ENCODE peak calls at places on chromosomes 13 and 19, in ten cellular contexts. One of them, this sample, is unnamed. For H3K36me3, the result is how much of the 10 kb centered on the place peaks cover.

GRCh38 chr13:34654203-34654602 is 287.9 kb upstream of the NBEA start:
- DNase-seq in transverse colon: no peak
- DNase-seq in IMR-90: no peak
- DNase-seq in mammary epithelial cell: peak
- DNase-seq in aorta: no peak
- DNase-seq in tibial nerve: no peak
- DNase-seq in hepatocyte: no peak
- DNase-seq in bronchial epithelial cell: no peak
- DNase-seq in brain microvascular endothelial cell: no peak
- DNase-seq in SJSA1: no peak
- DNase-seq in this sample: no peak

GRCh38 chr13:98959299-98959698 is 18.6 kb downstream of the DOCK9 start:
- DNase-seq in transverse colon: peak
- DNase-seq in IMR-90: no peak
- DNase-seq in mammary epithelial cell: no peak
- DNase-seq in aorta: no peak
- DNase-seq in tibial nerve: no peak
- DNase-seq in hepatocyte: no peak
- DNase-seq in bronchial epithelial cell: no peak
- DNase-seq in brain microvascular endothelial cell: no peak
- DNase-seq in SJSA1: no peak
- DNase-seq in this sample: no peak

GRCh38 chr19:20611866-20612265 is 46.3 kb upstream of the ZNF737 start:
- DNase-seq in transverse colon: no peak
- DNase-seq in IMR-90: no peak
- DNase-seq in mammary epithelial cell: no peak
- DNase-seq in aorta: no peak
- DNase-seq in tibial nerve: no peak
- DNase-seq in hepatocyte: no peak
- DNase-seq in bronchial epithelial cell: no peak
- DNase-seq in brain microvascular endothelial cell: no peak
- DNase-seq in SJSA1: no peak
- DNase-seq in this sample: no peak

GRCh38 chr19:57888494-57889231 is at the start of gene ZNF814:
- DNase-seq in transverse colon: peak
- DNase-seq in IMR-90: peak
- DNase-seq in mammary epithelial cell: peak
- DNase-seq in aorta: peak
- DNase-seq in tibial nerve: peak
- DNase-seq in hepatocyte: peak
- DNase-seq in bronchial epithelial cell: peak
- DNase-seq in brain microvascular endothelial cell: peak
- DNase-seq in SJSA1: no peak
- DNase-seq in this sample: peak

GRCh38 chr19:47429140-47429793 is 9.9 kb upstream of the MEIS3 start:
- DNase-seq in transverse colon: no peak
- DNase-seq in IMR-90: no peak
- DNase-seq in mammary epithelial cell: no peak
- DNase-seq in aorta: no peak
- DNase-seq in tibial nerve: no peak
- DNase-seq in hepatocyte: no peak
- DNase-seq in bronchial epithelial cell: no peak
- DNase-seq in brain microvascular endothelial cell: no peak
- DNase-seq in SJSA1: no peak
- DNase-seq in this sample: no peak

GRCh38 chr13:105266615-105267014 is 1268.8 kb downstream of the EFNB2 start:
- DNase-seq in transverse colon: no peak
- DNase-seq in IMR-90: no peak
- DNase-seq in mammary epithelial cell: no peak
- DNase-seq in aorta: no peak
- DNase-seq in tibial nerve: no peak
- DNase-seq in hepatocyte: no peak
- DNase-seq in bronchial epithelial cell: no peak
- DNase-seq in brain microvascular endothelial cell: no peak
- DNase-seq in SJSA1: no peak
- DNase-seq in this sample: no peak

GRCh38 chr19:31979362-31979761 is 366.0 kb upstream of the ZNF507 start:
- DNase-seq in transverse colon: no peak
- DNase-seq in IMR-90: no peak
- DNase-seq in mammary epithelial cell: no peak
- DNase-seq in aorta: no peak
- DNase-seq in tibial nerve: no peak
- DNase-seq in hepatocyte: no peak
- DNase-seq in bronchial epithelial cell: no peak
- DNase-seq in brain microvascular endothelial cell: no peak
- DNase-seq in SJSA1: no peak
- DNase-seq in this sample: no peak

GRCh38 chr19:6278740-6279619 is 795 bp downstream of the MLLT1 start:
- DNase-seq in transverse colon: no peak
- DNase-seq in IMR-90: no peak
- DNase-seq in mammary epithelial cell: no peak
- DNase-seq in aorta: no peak
- DNase-seq in tibial nerve: no peak
- DNase-seq in hepatocyte: peak
- DNase-seq in bronchial epithelial cell: no peak
- DNase-seq in brain microvascular endothelial cell: no peak
- DNase-seq in SJSA1: peak
- DNase-seq in this sample: no peak

GRCh38 chr19:10085641-10086031 is 481 bp upstream of the SHFL start:
- DNase-seq in transverse colon: no peak
- DNase-seq in IMR-90: no peak
- DNase-seq in mammary epithelial cell: no peak
- DNase-seq in aorta: no peak
- DNase-seq in tibial nerve: no peak
- DNase-seq in hepatocyte: no peak
- DNase-seq in bronchial epithelial cell: no peak
- DNase-seq in brain microvascular endothelial cell: no peak
- DNase-seq in SJSA1: no peak
- DNase-seq in this sample: peak

GRCh38 chr13:84651288-84651687 is 769.0 kb upstream of the SLITRK1 start:
- DNase-seq in transverse colon: no peak
- DNase-seq in IMR-90: peak
- DNase-seq in mammary epithelial cell: peak
- DNase-seq in aorta: no peak
- DNase-seq in tibial nerve: no peak
- DNase-seq in hepatocyte: peak
- DNase-seq in bronchial epithelial cell: peak
- DNase-seq in brain microvascular endothelial cell: peak
- DNase-seq in SJSA1: peak
- DNase-seq in this sample: no peak

GRCh38 chr19:42487025-42487797 is 41.1 kb downstream of the CEACAM1 start:
- DNase-seq in transverse colon: no peak
- DNase-seq in IMR-90: no peak
- DNase-seq in mammary epithelial cell: no peak
- DNase-seq in aorta: no peak
- DNase-seq in tibial nerve: no peak
- DNase-seq in hepatocyte: no peak
- DNase-seq in bronchial epithelial cell: no peak
- DNase-seq in brain microvascular endothelial cell: no peak
- DNase-seq in SJSA1: no peak
- DNase-seq in this sample: no peak

GRCh38 chr13:112255550-112256120 is 120.5 kb upstream of the SPACA7 start:
- DNase-seq in transverse colon: no peak
- DNase-seq in IMR-90: no peak
- DNase-seq in mammary epithelial cell: no peak
- DNase-seq in aorta: no peak
- DNase-seq in tibial nerve: no peak
- DNase-seq in hepatocyte: no peak
- DNase-seq in bronchial epithelial cell: no peak
- DNase-seq in brain microvascular endothelial cell: no peak
- DNase-seq in SJSA1: no peak
- DNase-seq in this sample: no peak

GRCh38 chr13:77952737-77953136 is 34.1 kb upstream of the EDNRB start:
- DNase-seq in transverse colon: no peak
- DNase-seq in IMR-90: no peak
- DNase-seq in mammary epithelial cell: no peak
- DNase-seq in aorta: no peak
- DNase-seq in tibial nerve: no peak
- DNase-seq in hepatocyte: no peak
- DNase-seq in bronchial epithelial cell: no peak
- DNase-seq in brain microvascular endothelial cell: no peak
- DNase-seq in SJSA1: no peak
- DNase-seq in this sample: no peak

GRCh38 chr13:30338952-30339351 is 31.6 kb upstream of the KATNAL1 start:
- DNase-seq in transverse colon: no peak
- DNase-seq in IMR-90: no peak
- DNase-seq in mammary epithelial cell: no peak
- DNase-seq in aorta: no peak
- DNase-seq in tibial nerve: no peak
- DNase-seq in hepatocyte: no peak
- DNase-seq in bronchial epithelial cell: no peak
- DNase-seq in brain microvascular endothelial cell: no peak
- DNase-seq in SJSA1: no peak
- DNase-seq in this sample: no peak

GRCh38 chr19:49335071-49335783 is at the start of gene CD37:
- DNase-seq in transverse colon: peak
- DNase-seq in IMR-90: no peak
- DNase-seq in mammary epithelial cell: no peak
- DNase-seq in aorta: peak
- DNase-seq in tibial nerve: no peak
- DNase-seq in hepatocyte: no peak
- DNase-seq in bronchial epithelial cell: no peak
- DNase-seq in brain microvascular endothelial cell: no peak
- DNase-seq in SJSA1: no peak
- DNase-seq in this sample: no peak

GRCh38 chr13:36072127-36072526 is 59.1 kb downstream of the DCLK1 start:
- DNase-seq in transverse colon: no peak
- DNase-seq in IMR-90: no peak
- DNase-seq in mammary epithelial cell: no peak
- DNase-seq in aorta: no peak
- DNase-seq in tibial nerve: no peak
- DNase-seq in hepatocyte: no peak
- DNase-seq in bronchial epithelial cell: no peak
- DNase-seq in brain microvascular endothelial cell: no peak
- DNase-seq in SJSA1: no peak
- DNase-seq in this sample: no peak

GRCh38 chr19:49689133-49690072 is at the start of gene ADM5:
- DNase-seq in transverse colon: peak
- DNase-seq in IMR-90: no peak
- DNase-seq in mammary epithelial cell: no peak
- DNase-seq in aorta: no peak
- DNase-seq in tibial nerve: no peak
- DNase-seq in hepatocyte: peak
- DNase-seq in bronchial epithelial cell: peak
- DNase-seq in brain microvascular endothelial cell: no peak
- DNase-seq in SJSA1: no peak
- DNase-seq in this sample: no peak

GRCh38 chr19:40342644-40343311 is 5.4 kb downstream of the C19orf47 start:
- DNase-seq in transverse colon: no peak
- DNase-seq in IMR-90: no peak
- DNase-seq in mammary epithelial cell: no peak
- DNase-seq in aorta: no peak
- DNase-seq in tibial nerve: no peak
- DNase-seq in hepatocyte: no peak
- DNase-seq in bronchial epithelial cell: no peak
- DNase-seq in brain microvascular endothelial cell: no peak
- DNase-seq in SJSA1: no peak
- DNase-seq in this sample: no peak
- H3K36me3 ChIP-seq in transverse colon: under half
- H3K36me3 ChIP-seq in IMR-90: under half
- H3K36me3 ChIP-seq in mammary epithelial cell: under half
- H3K36me3 ChIP-seq in aorta: under half
- H3K36me3 ChIP-seq in tibial nerve: under half
- H3K36me3 ChIP-seq in hepatocyte: under half
- H3K36me3 ChIP-seq in bronchial epithelial cell: under half
- H3K36me3 ChIP-seq in brain microvascular endothelial cell: under half
- H3K36me3 ChIP-seq in SJSA1: under half
- H3K36me3 ChIP-seq in this sample: under half

GRCh38 chr19:14556662-14557188 is 15.1 kb downstream of the NDUFB7 start:
- DNase-seq in transverse colon: peak
- DNase-seq in IMR-90: peak
- DNase-seq in mammary epithelial cell: peak
- DNase-seq in aorta: peak
- DNase-seq in tibial nerve: peak
- DNase-seq in hepatocyte: peak
- DNase-seq in bronchial epithelial cell: peak
- DNase-seq in brain microvascular endothelial cell: peak
- DNase-seq in SJSA1: peak
- DNase-seq in this sample: peak
- H3K4me3 ChIP-seq in transverse colon: no peak
- H3K4me3 ChIP-seq in IMR-90: no peak
- H3K4me3 ChIP-seq in mammary epithelial cell: no peak
- H3K4me3 ChIP-seq in aorta: no peak
- H3K4me3 ChIP-seq in tibial nerve: no peak
- H3K4me3 ChIP-seq in hepatocyte: no peak
- H3K4me3 ChIP-seq in bronchial epithelial cell: no peak
- H3K4me3 ChIP-seq in brain microvascular endothelial cell: peak
- H3K4me3 ChIP-seq in SJSA1: no peak
- H3K4me3 ChIP-seq in this sample: no peak

GRCh38 chr19:56295531-56296455 is 18.8 kb downstream of the ZSCAN5A start:
- DNase-seq in transverse colon: no peak
- DNase-seq in IMR-90: no peak
- DNase-seq in mammary epithelial cell: peak
- DNase-seq in aorta: no peak
- DNase-seq in tibial nerve: no peak
- DNase-seq in hepatocyte: no peak
- DNase-seq in bronchial epithelial cell: peak
- DNase-seq in brain microvascular endothelial cell: no peak
- DNase-seq in SJSA1: no peak
- DNase-seq in this sample: no peak

GRCh38 chr19:56290104-56290503 is 17.6 kb downstream of the EDDM13 start:
- DNase-seq in transverse colon: no peak
- DNase-seq in IMR-90: no peak
- DNase-seq in mammary epithelial cell: no peak
- DNase-seq in aorta: no peak
- DNase-seq in tibial nerve: no peak
- DNase-seq in hepatocyte: no peak
- DNase-seq in bronchial epithelial cell: no peak
- DNase-seq in brain microvascular endothelial cell: no peak
- DNase-seq in SJSA1: no peak
- DNase-seq in this sample: no peak

GRCh38 chr19:56297010-56297409 is 17.6 kb downstream of the ZSCAN5A start:
- DNase-seq in transverse colon: no peak
- DNase-seq in IMR-90: no peak
- DNase-seq in mammary epithelial cell: no peak
- DNase-seq in aorta: no peak
- DNase-seq in tibial nerve: no peak
- DNase-seq in hepatocyte: no peak
- DNase-seq in bronchial epithelial cell: no peak
- DNase-seq in brain microvascular endothelial cell: no peak
- DNase-seq in SJSA1: no peak
- DNase-seq in this sample: no peak

GRCh38 chr19:56294557-56294956 is 20.1 kb downstream of the ZSCAN5A start:
- DNase-seq in transverse colon: no peak
- DNase-seq in IMR-90: peak
- DNase-seq in mammary epithelial cell: peak
- DNase-seq in aorta: no peak
- DNase-seq in tibial nerve: no peak
- DNase-seq in hepatocyte: no peak
- DNase-seq in bronchial epithelial cell: peak
- DNase-seq in brain microvascular endothelial cell: peak
- DNase-seq in SJSA1: peak
- DNase-seq in this sample: no peak

GRCh38 chr19:56291857-56292256 is 19.3 kb downstream of the EDDM13 start:
- DNase-seq in transverse colon: no peak
- DNase-seq in IMR-90: no peak
- DNase-seq in mammary epithelial cell: peak
- DNase-seq in aorta: no peak
- DNase-seq in tibial nerve: no peak
- DNase-seq in hepatocyte: no peak
- DNase-seq in bronchial epithelial cell: no peak
- DNase-seq in brain microvascular endothelial cell: no peak
- DNase-seq in SJSA1: no peak
- DNase-seq in this sample: no peak
- H3K36me3 ChIP-seq in transverse colon: under half
- H3K36me3 ChIP-seq in IMR-90: under half
- H3K36me3 ChIP-seq in mammary epithelial cell: under half
- H3K36me3 ChIP-seq in aorta: under half
- H3K36me3 ChIP-seq in tibial nerve: under half
- H3K36me3 ChIP-seq in hepatocyte: under half
- H3K36me3 ChIP-seq in bronchial epithelial cell: under half
- H3K36me3 ChIP-seq in brain microvascular endothelial cell: under half
- H3K36me3 ChIP-seq in SJSA1: under half
- H3K36me3 ChIP-seq in this sample: under half

GRCh38 chr19:12834976-12835757 is 788 bp upstream of the RTBDN start:
- DNase-seq in transverse colon: peak
- DNase-seq in IMR-90: no peak
- DNase-seq in mammary epithelial cell: no peak
- DNase-seq in aorta: no peak
- DNase-seq in tibial nerve: no peak
- DNase-seq in hepatocyte: peak
- DNase-seq in bronchial epithelial cell: no peak
- DNase-seq in brain microvascular endothelial cell: no peak
- DNase-seq in SJSA1: no peak
- DNase-seq in this sample: no peak
- H3K4me3 ChIP-seq in transverse colon: no peak
- H3K4me3 ChIP-seq in IMR-90: no peak
- H3K4me3 ChIP-seq in mammary epithelial cell: no peak
- H3K4me3 ChIP-seq in aorta: no peak
- H3K4me3 ChIP-seq in tibial nerve: no peak
- H3K4me3 ChIP-seq in hepatocyte: no peak
- H3K4me3 ChIP-seq in bronchial epithelial cell: no peak
- H3K4me3 ChIP-seq in brain microvascular endothelial cell: no peak
- H3K4me3 ChIP-seq in SJSA1: no peak
- H3K4me3 ChIP-seq in this sample: no peak

This sample was measured in MG63.